ENCODE peak calls at places on chromosome 7, in six cellular contexts. Z, C, D, H, B and S are unnamed samples.

GRCh38 chr7:38312776-38313175 is 39.3 kb upstream of the TARP start:
- DNase-seq in B (no peak), H (no peak), Z (no peak), D (no peak), C (no peak), S (no peak)

GRCh38 chr7:24701232-24701898 is 55.9 kb downstream of the GSDME start:
- DNase-seq in C (peak), H (no peak), B (no peak), Z (no peak), D (no peak), S (no peak)

GRCh38 chr7:102065226-102065625 is 221.4 kb upstream of the SH2B2 start:
- DNase-seq in B (no peak), D (no peak), H (no peak), Z (no peak), C (no peak), S (no peak)

GRCh38 chr7:40885503-40885902 is 750.7 kb downstream of the SUGCT start:
- DNase-seq in C (no peak), H (no peak), B (no peak), Z (no peak), D (no peak), S (no peak)

GRCh38 chr7:159227433-159227832 is 82.8 kb upstream of the VIPR2 start:
- DNase-seq in C (no peak), H (no peak), Z (no peak), B (no peak), D (no peak), S (no peak)

GRCh38 chr7:41224063-41224763 is 478.7 kb downstream of the INHBA start:
- DNase-seq in B (no peak), Z (no peak), H (no peak), C (no peak), D (no peak), S (no peak)

GRCh38 chr7:139808401-139808800 is 20.7 kb upstream of the TBXAS1 start:
- DNase-seq in D (no peak), Z (no peak), B (no peak), H (no peak), C (no peak), S (no peak)

GRCh38 chr7:81025360-81025759 is 106.5 kb upstream of the SEMA3C start:
- DNase-seq in C (no peak), B (no peak), H (no peak), D (no peak), Z (no peak), S (no peak)

GRCh38 chr7:112381311-112382091 is 68.8 kb upstream of the IFRD1 start:
- DNase-seq in D (no peak), H (no peak), Z (no peak), C (no peak), B (no peak), S (no peak)

GRCh38 chr7:233456-234035 is 41.2 kb downstream of the FAM20C start:
- DNase-seq in D (peak), H (no peak), B (no peak), C (no peak), Z (no peak), S (peak)

DNA sequence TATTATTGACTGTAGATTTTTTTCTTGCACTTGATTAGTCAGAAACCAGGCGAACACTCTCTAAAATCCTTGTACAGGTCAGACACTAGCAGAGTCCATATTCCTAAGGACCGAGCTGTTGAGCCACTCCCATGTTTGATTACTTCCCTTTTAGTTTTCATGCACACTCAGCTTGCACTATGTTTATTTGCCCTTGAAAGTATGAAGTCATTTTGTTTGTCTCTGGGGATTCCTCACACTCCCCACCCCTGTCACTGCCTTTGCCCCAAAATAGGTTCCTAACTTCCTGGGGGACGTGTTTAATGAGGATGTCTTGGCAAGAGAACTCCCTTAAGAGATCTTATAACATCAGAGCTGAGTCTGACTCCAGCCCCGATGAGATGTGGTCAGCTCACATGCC is 182.1 kb downstream of the EVX1 start:
- DNase-seq in H (no peak), C (no peak), D (no peak), Z (no peak), B (no peak), S (no peak)
- H3K27ac ChIP-seq in H (no peak), C (no peak), D (no peak), Z (no peak), B (no peak), S (no peak)

GRCh38 chr7:45238806-45239205 is 81.2 kb downstream of the RAMP3 start:
- DNase-seq in C (no peak), H (no peak), B (no peak), Z (no peak), D (no peak), S (no peak)
- H3K27ac ChIP-seq in C (no peak), H (no peak), B (no peak), Z (no peak), D (peak), S (no peak)

GRCh38 chr7:36182854-36183604 is 30.0 kb downstream of the EEPD1 start:
- DNase-seq in C (no peak), B (no peak), H (no peak), D (no peak), Z (peak), S (no peak)

GRCh38 chr7:36176688-36177087 is 23.6 kb downstream of the EEPD1 start:
- DNase-seq in C (no peak), D (no peak), Z (no peak), B (no peak), H (no peak), S (no peak)

GRCh38 chr7:36181668-36182067 is 28.6 kb downstream of the EEPD1 start:
- DNase-seq in D (no peak), Z (no peak), B (no peak), C (no peak), H (no peak), S (no peak)

GRCh38 chr7:36175872-36176271 is 22.8 kb downstream of the EEPD1 start:
- DNase-seq in D (peak), Z (no peak), B (no peak), H (no peak), C (no peak), S (peak)

DNA sequence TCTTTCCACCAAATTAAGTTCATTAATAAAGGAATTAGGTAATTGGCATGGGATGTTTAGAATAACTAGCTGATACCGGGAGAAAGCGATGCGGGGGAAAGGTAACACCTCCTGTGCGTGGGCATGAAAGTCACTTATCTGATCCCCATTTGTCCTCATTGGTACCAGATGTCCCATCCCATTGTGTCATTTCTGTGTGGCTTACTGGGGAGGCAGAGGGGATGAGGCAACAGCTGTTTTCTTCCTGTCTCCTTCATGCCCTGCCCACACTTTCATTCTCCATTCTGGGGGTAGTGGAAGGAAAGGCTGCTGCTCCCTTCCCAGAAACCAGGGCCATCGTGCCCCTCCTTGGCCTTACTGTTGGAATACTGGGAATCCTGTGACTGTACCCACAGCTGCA is 27.1 kb downstream of the EEPD1 start:
- DNase-seq in C (no peak), D (no peak), Z (no peak), H (no peak), B (no peak), S (no peak)
- H3K27ac ChIP-seq in C (no peak), D (no peak), Z (no peak), H (no peak), B (no peak), S (no peak)

DNA sequence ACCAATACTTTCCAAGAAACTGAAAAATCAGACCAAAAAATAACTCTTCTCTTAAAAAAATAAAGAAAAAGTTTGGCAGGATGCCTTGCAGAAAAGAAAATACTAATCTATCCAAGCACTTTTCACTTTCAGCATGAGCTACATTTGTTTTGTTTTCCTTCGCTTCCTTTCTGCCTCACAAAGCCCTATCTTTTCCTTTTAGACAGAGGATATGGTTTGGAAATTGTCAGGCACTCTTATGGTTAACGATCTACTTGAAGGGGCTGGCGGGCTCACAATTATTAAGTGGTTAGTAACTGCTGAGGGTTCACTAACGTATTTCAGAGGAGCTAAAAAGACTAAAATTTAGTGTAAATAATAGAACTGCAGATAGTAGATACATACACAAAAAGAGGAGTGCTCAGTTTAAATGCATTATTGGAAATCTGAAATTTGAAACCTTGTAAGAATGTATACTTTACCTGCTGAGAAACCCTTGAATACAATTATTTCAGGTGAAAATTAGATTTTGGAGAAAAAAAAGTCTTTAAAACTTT is 909 bp upstream of the CDK6 start:
- DNase-seq in B (no peak), Z (peak), H (no peak), C (peak), D (no peak), S (no peak)
- H3K27ac ChIP-seq in B (no peak), Z (no peak), H (no peak), C (peak), D (peak), S (peak)

DNA sequence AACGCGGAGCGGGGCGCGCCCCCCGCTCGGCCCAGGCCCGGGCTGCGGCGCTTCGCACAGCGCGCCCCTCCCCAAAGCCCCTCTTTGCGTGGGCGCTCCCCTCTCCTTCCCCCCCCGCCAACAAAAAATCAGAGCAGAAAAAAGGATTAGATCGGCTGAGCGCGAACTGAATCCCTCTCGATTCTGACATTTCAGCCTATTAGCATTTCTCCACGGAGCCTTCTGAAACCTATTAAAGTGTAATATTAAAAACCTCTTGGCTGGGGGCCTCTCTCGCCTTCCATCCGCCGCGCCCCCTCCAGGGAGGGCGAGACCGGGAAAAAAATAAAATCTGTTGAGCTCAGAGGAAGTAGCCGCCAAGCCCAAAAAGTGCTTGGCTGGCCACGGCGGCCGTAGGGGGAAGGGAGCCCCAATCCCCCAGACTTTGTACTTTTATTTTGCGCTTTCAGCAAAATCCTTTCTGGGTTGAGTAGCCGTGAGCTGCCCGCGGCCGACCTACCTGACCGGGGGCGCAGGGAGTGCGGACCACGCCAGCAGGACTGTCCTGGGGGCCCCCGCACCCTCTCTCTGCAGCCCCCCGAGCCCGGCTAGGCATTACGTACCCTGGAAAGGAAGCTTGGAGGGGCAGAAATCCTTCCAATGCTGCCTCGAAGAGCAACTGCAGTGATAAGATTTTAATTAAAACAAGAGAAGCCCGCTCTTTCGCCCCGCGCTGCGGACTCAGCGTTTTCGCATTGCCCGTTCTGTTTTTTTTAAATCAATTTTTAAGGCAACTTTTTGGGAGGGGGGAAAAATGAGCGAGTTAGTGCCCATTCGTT is 1.3 kb upstream of the TNRC18 start:
- DNase-seq in D (peak), H (peak), B (no peak), C (peak), Z (peak), S (peak)
- H3K27ac ChIP-seq in D (peak), H (peak), B (peak), C (peak), Z (peak), S (peak)

GRCh38 chr7:47407821-47408674 is 173.9 kb downstream of the TNS3 start:
- DNase-seq in B (no peak), D (no peak), C (no peak), Z (no peak), H (no peak), S (no peak)

GRCh38 chr7:47408675-47409074 is 173.2 kb downstream of the TNS3 start:
- DNase-seq in H (no peak), D (no peak), B (no peak), Z (no peak), C (no peak), S (no peak)

GRCh38 chr7:47406766-47407129 is 175.2 kb downstream of the TNS3 start:
- DNase-seq in C (no peak), D (no peak), B (no peak), H (no peak), Z (no peak), S (no peak)

GRCh38 chr7:47405921-47406765 is 175.8 kb downstream of the TNS3 start:
- DNase-seq in H (no peak), Z (no peak), B (no peak), D (peak), C (no peak), S (peak)

DNA sequence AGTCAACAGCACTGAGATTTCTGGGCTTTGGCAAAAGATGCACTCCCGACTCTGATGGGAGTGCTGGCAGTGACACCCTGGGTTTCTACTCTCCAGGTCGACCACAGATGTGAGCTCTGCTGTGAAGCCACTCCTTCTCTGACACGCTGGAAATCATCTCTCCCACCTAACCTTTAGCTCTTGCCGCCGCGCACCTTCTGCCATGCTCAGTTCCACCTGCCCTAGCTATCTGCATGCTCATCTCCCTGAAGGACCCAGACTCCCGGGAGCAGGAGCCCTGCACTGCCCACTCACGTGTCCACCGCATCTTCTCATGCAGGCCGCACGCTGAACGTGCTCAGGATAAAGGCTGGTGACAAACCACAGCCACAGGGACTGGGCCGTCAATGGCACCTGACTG is 174.8 kb downstream of the TNS3 start:
- DNase-seq in H (no peak), B (no peak), Z (no peak), D (no peak), C (no peak), S (no peak)
- H3K27ac ChIP-seq in H (no peak), B (no peak), Z (no peak), D (peak), C (no peak), S (no peak)

GRCh38 chr7:132498319-132498718 is 78.0 kb downstream of the PLXNA4 start:
- DNase-seq in D (no peak), B (no peak), Z (no peak), C (no peak), H (no peak), S (no peak)

GRCh38 chr7:132501956-132502355 is 74.3 kb downstream of the PLXNA4 start:
- DNase-seq in B (no peak), D (no peak), H (no peak), Z (no peak), C (no peak), S (no peak)

GRCh38 chr7:132503415-132503814 is 72.9 kb downstream of the PLXNA4 start:
- DNase-seq in D (no peak), Z (no peak), B (no peak), C (no peak), H (peak), S (no peak)

GRCh38 chr7:132499065-132499464 is 77.2 kb downstream of the PLXNA4 start:
- DNase-seq in B (no peak), Z (no peak), C (no peak), D (no peak), H (no peak), S (no peak)

GRCh38 chr7:132500727-132501410 is 75.4 kb downstream of the PLXNA4 start:
- DNase-seq in C (peak), Z (peak), H (peak), D (peak), B (no peak), S (peak)
- H3K27ac ChIP-seq in C (no peak), Z (no peak), H (no peak), D (peak), B (no peak), S (no peak)

GRCh38 chr7:138000081-138000701 is 1.7 kb downstream of the CREB3L2 start:
- DNase-seq in C (peak), B (peak), D (peak), H (peak), Z (peak), S (peak)
- H3K27ac ChIP-seq in C (peak), B (peak), D (peak), H (peak), Z (peak), S (peak)

GRCh38 chr7:22487978-22488642 is 11.9 kb downstream of the STEAP1B start:
- DNase-seq in C (no peak), H (peak), D (no peak), Z (no peak), B (no peak), S (no peak)

GRCh38 chr7:22485189-22485588 is 14.8 kb downstream of the STEAP1B start:
- DNase-seq in Z (no peak), B (no peak), H (no peak), C (no peak), D (no peak), S (no peak)

GRCh38 chr7:22486597-22486996 is 13.4 kb downstream of the STEAP1B start:
- DNase-seq in H (no peak), B (no peak), C (no peak), Z (no peak), D (no peak), S (no peak)

DNA sequence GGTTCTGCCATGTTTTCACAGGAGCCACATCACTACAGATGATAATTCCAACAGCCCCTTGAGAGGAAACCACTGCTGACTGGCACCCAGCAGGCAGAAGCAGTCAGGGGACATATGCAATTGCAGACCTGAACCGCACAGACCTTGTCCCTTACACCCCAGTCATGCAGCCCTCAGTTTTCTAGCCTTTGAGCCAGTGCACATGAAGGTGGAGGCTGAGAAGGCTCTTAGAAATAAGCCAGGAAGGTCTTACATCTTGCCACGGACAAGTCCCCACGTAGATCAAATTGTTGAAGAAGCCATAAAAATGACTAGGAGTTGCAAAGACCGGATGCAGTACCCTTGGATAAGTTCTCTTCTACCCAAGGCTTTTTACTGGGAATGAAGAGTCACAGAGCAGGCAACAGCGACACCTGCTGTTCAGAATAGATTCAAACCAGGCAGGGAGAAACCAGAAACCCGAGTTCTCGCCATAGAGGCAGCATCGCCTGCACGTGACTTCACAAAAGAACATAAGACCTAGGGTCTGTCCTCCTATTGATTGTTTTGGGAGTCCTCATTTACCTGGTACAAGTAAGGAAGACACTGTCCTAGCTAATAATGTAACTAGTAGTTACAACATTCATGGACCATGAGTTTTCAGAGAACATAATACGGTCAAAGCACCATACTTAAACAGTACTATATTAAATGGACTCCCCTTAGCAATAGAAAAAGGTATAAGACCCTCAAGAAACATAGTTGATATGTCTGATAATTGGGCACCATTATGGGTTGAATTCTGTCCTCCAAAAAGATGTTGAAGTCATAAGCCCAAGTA is 11.1 kb downstream of the STEAP1B start:
- DNase-seq in Z (peak), B (peak), C (peak), H (peak), D (peak), S (peak)
- H3K27ac ChIP-seq in Z (no peak), B (no peak), C (no peak), H (no peak), D (no peak), S (no peak)